ENCODE peak calls at places on chromosomes 3 and 15, in seven cellular contexts. U is A549, H is hepatocyte, L is GM12865, Y is K562, Q is AG09309, X is fibroblast of mammary gland. P is an unnamed sample.

GRCh38 chr3:63918321-63918720 is 6.1 kb upstream of the SCAANT1 start:
- DNase-seq in Q (no peak), Y (no peak), X (peak; percentile 67), U (no peak), H (no peak), L (no peak), P (no peak)

GRCh38 chr3:30266536-30266935 is 339.9 kb upstream of the TGFBR2 start:
- DNase-seq in Y (no peak), L (no peak), H (no peak), Q (no peak), U (no peak), X (no peak), P (no peak)

GRCh38 chr3:100650651-100651611 is 41.5 kb downstream of the ADGRG7 start:
- DNase-seq in Y (no peak), H (no peak), X (peak; percentile 88), L (peak; percentile 61), U (no peak), Q (peak; percentile 31), P (peak; percentile 60)

GRCh38 chr15:80424381-80424780 is 20.2 kb downstream of the ARNT2 start:
- DNase-seq in Y (no peak), X (no peak), Q (no peak), H (no peak), U (no peak), L (no peak), P (no peak)

GRCh38 chr3:117630885-117631284 is 921.3 kb downstream of the TUSC7 start:
- DNase-seq in U (no peak), Y (no peak), H (no peak), L (no peak), Q (no peak), X (peak; percentile 34), P (no peak)

GRCh38 chr15:84681822-84682221 is 23.8 kb upstream of the NMB start:
- DNase-seq in Y (no peak), Q (no peak), H (no peak), X (peak; percentile 78), L (no peak), U (no peak), P (no peak)

GRCh38 chr15:80615783-80616391 is 79.2 kb upstream of the ABHD17C start:
- DNase-seq in Q (peak; percentile 64), X (peak; percentile 82), Y (no peak), U (no peak), L (no peak), H (peak; percentile 55), P (no peak)

GRCh38 chr15:60095711-60096110 is 91.6 kb downstream of the FOXB1 start:
- DNase-seq in X (peak; percentile 21), H (no peak), U (no peak), Q (no peak), Y (no peak), L (no peak), P (no peak)

GRCh38 chr15:73956276-73957086 is 30.2 kb downstream of the LOXL1 start:
- DNase-seq in H (peak; percentile 4), Y (no peak), X (peak; percentile 92), U (no peak), Q (peak; percentile 75), L (no peak), P (no peak)

GRCh38 chr3:71478568-71478967 is 105.0 kb downstream of the FOXP1 start:
- DNase-seq in Q (no peak), Y (no peak), L (no peak), H (no peak), U (no peak), X (peak; percentile 27), P (no peak)

GRCh38 chr3:16182183-16182582 is 7.7 kb downstream of the GALNT15 start:
- DNase-seq in L (no peak), X (peak; percentile 77), Q (no peak), Y (no peak), U (no peak), H (no peak), P (no peak)

GRCh38 chr3:43001094-43001553 is 22.0 kb downstream of the GASK1A start:
- DNase-seq in H (peak; percentile 76), Y (no peak), Q (peak; percentile 83), X (peak; percentile 98), L (no peak), U (no peak), P (no peak)

GRCh38 chr3:16494906-16495580 is 18.5 kb downstream of the RFTN1 start:
- DNase-seq in U (no peak), Q (no peak), L (no peak), H (no peak), Y (no peak), X (no peak), P (no peak)

GRCh38 chr15:20351448-20351961 is 190.1 kb downstream of the GOLGA6L6 start:
- DNase-seq in Y (no peak), X (no peak), Q (no peak), U (no peak), L (no peak), H (peak; percentile 45), P (peak; percentile 32)

GRCh38 chr3:64445318-64446300 is 220.3 kb upstream of the PRICKLE2 start:
- DNase-seq in Y (peak; percentile 5), L (no peak), Q (no peak), X (no peak), H (peak; percentile 76), U (peak; percentile 35), P (peak; percentile 24)

GRCh38 chr3:99502871-99503270 is 135.5 kb upstream of the COL8A1 start:
- DNase-seq in X (peak; percentile 9), H (no peak), Q (no peak), Y (no peak), U (no peak), L (peak; percentile 21), P (no peak)

GRCh38 chr3:120244834-120245225 is 40.2 kb downstream of the GPR156 start:
- DNase-seq in Q (no peak), X (no peak), Y (no peak), H (peak; percentile 12), U (no peak), L (no peak), P (no peak)

GRCh38 chr15:25056484-25057429 is 102.0 kb downstream of the SNRPN start:
- DNase-seq in X (no peak), Q (no peak), H (no peak), U (no peak), L (no peak), Y (peak; percentile 49), P (no peak)

GRCh38 chr3:99674086-99674789 is 35.8 kb downstream of the COL8A1 start:
- DNase-seq in H (no peak), Q (no peak), U (no peak), Y (no peak), X (no peak), L (no peak), P (no peak)

GRCh38 chr3:50174517-50174895 is 16.9 kb upstream of the GNAT1 start:
- DNase-seq in Q (no peak), U (no peak), L (no peak), Y (no peak), H (no peak), X (no peak), P (no peak)

GRCh38 chr3:187736418-187736871 is 8.8 kb downstream of the BCL6 start:
- DNase-seq in Q (no peak), H (no peak), L (no peak), U (no peak), Y (no peak), X (peak; percentile 90), P (no peak)

GRCh38 chr15:50280271-50280670 is 14.7 kb upstream of the HDC start:
- DNase-seq in X (no peak), L (no peak), Y (no peak), Q (no peak), U (no peak), H (no peak), P (no peak)

GRCh38 chr3:146503459-146504202 is 34.3 kb upstream of the PLSCR2 start:
- DNase-seq in Y (no peak), H (peak; percentile 47), X (peak; percentile 97), L (peak; percentile 88), U (peak; percentile 23), Q (peak; percentile 63), P (peak; percentile 64)

GRCh38 chr3:128098234-128098633 is 25.4 kb downstream of the RUVBL1 start:
- DNase-seq in H (no peak), U (no peak), Q (no peak), Y (no peak), X (no peak), L (no peak), P (no peak)

GRCh38 chr15:100353469-100353868 is 11.7 kb upstream of the ADAMTS17 start:
- DNase-seq in Q (no peak), X (no peak), L (no peak), Y (no peak), H (no peak), U (no peak), P (no peak)

DNA sequence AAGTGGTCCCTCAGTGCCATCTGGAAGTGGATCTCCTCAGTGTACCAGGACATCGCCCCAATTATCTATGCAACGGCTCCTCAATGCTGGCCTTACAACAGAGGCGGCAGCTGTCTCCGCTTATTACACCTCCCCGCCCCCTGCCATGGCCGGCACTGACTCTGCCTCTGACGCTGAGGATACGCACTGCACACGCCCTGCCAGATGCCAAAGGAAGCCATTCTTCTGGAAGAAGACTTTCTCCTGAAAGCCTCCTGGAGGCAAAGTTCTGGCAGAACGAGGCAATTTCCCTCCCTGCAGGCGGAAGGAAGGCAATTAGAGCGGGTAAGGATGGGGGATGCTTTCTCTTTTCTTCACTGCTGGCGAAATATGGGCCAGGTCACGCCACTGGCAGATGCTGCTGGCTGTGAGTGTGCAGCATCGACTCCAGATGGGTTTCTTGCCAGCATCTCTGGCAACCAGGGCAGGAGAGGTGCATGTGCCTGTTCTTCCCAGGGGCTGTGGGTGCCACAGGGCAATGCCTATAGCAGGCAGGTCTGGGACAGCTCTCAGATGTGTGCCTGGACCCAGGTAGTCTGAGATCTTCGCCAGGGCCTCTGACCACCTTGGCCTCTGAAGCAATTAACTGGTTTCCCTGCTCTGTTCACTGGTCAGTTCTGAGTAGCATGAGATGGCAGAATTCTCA is 62.2 kb upstream of the MRPS22 start:
- DNase-seq in H (no peak), U (no peak), Y (no peak), Q (peak; percentile 48), L (no peak), X (peak; percentile 78), P (no peak)
- TF ChIP-seq CTCF in H (no peak), U (no peak), Y (no peak), Q (peak; percentile 14), L (no peak), X (no peak), P (no peak)

DNA sequence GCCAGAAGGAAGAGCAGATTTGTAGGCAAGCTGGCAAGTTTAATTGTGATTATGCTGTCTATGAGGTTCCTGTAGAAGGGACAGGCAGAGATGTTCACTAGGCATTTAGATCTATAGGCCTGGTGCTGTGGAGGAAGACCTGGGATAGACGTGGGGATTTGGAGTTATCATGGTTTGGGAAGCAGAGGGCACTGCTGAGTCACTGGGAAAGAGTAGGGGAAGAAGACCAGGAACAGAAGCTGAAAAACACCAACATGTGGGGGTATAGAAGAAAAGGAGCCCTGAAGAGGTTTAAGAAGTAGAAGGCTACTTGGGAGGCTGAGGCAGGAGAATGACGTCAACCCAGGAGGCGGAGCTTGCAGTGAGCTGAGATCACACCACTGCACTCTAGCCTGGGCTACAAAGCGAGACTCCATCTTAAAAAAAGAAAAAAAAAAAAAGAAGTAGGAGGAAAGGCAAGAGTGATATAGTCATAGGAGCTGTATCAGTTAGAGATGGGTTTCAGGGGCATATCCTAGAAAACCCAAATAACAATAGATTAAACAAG is 19.3 kb downstream of the GRK7 start:
- DNase-seq in Q (no peak), L (no peak), X (no peak), H (no peak), Y (peak; percentile 30), U (no peak), P (no peak)
- TF ChIP-seq CTCF in Q (no peak), L (no peak), X (peak; percentile 12), H (no peak), Y (peak; percentile 8), U (no peak), P (no peak)

GRCh38 chr15:87604857-87605446 is 651.6 kb downstream of the NTRK3 start:
- DNase-seq in X (no peak), H (peak; percentile 54), Y (peak; percentile 41), Q (no peak), U (peak; percentile 21), L (peak; percentile 15), P (peak; percentile 3)
- TF ChIP-seq CTCF in X (peak; percentile 37), H (peak; percentile 44), Y (peak; percentile 44), Q (peak; percentile 45), U (peak; percentile 36), L (peak; percentile 52), P (peak; percentile 18)

GRCh38 chr3:106088899-106089298 is 220.1 kb upstream of the CBLB start:
- DNase-seq in H (no peak), L (no peak), Q (no peak), Y (no peak), X (no peak), U (no peak), P (no peak)
- TF ChIP-seq CTCF in H (no peak), L (no peak), Q (no peak), Y (no peak), X (no peak), U (no peak), P (no peak)

P was measured in GM10248.